ENCODE peak calls at places on chromosomes 11 and 22, in four cellular contexts. A, Z, Q and U are unnamed samples.

GRCh38 chr11:70255717-70256116 is 14.8 kb upstream of the PPFIA1 start:
- DNase-seq in A (no peak), Z (no peak), Q (no peak), U (no peak)

GRCh38 chr22:27220349-27220748 is 563.0 kb downstream of the MIAT start:
- DNase-seq in A (no peak), Z (no peak), Q (no peak), U (no peak)

GRCh38 chr11:15222777-15223176 is 108.1 kb downstream of the INSC start:
- DNase-seq in A (no peak), Z (no peak), Q (no peak), U (no peak)

GRCh38 chr22:49749885-49750510 is 77.7 kb downstream of the BRD1 start:
- DNase-seq in A (no peak), Z (no peak), Q (no peak), U (no peak)

GRCh38 chr22:27746918-27747317 is 54.6 kb downstream of the MN1 start:
- DNase-seq in A (no peak), Z (no peak), Q (no peak), U (no peak)

GRCh38 chr11:86738615-86739014 is 61.7 kb upstream of the PRSS23 start:
- DNase-seq in A (peak; percentile 15), Z (no peak), Q (no peak), U (no peak)

GRCh38 chr11:12824281-12825041 is 150.2 kb downstream of the TEAD1 start:
- DNase-seq in A (no peak), Z (no peak), Q (no peak), U (no peak)

GRCh38 chr22:31646186-31647019 is 15.6 kb downstream of the PISD start:
- DNase-seq in A (no peak), Z (no peak), Q (no peak), U (no peak)

GRCh38 chr11:117045196-117045595 is 53.0 kb downstream of the SIK3 start:
- DNase-seq in A (no peak), Z (no peak), Q (no peak), U (no peak)

GRCh38 chr11:19961225-19961624 is 199.1 kb downstream of the DBX1 start:
- DNase-seq in A (no peak), Z (no peak), Q (no peak), U (no peak)

GRCh38 chr11:134131628-134132244 is 62.9 kb downstream of the JAM3 start:
- DNase-seq in A (no peak), Z (no peak), Q (no peak), U (no peak)

GRCh38 chr11:8685306-8685705 is 2.7 kb downstream of the RPL27A start:
- DNase-seq in A (no peak), Z (no peak), Q (no peak), U (no peak)

GRCh38 chr22:38864361-38865191 is 7.4 kb downstream of the CBX6 start:
- DNase-seq in A (no peak), Z (no peak), Q (no peak), U (no peak)

GRCh38 chr11:102293873-102294601 is 23.2 kb upstream of the BIRC3 start:
- DNase-seq in A (no peak), Z (no peak), Q (peak; percentile 38), U (no peak)

GRCh38 chr11:18775492-18776292 is 15.9 kb downstream of the PTPN5 start:
- DNase-seq in A (peak; percentile 78), Z (peak; percentile 49), Q (peak; percentile 56), U (no peak)

GRCh38 chr11:131033151-131033651 is 116.9 kb upstream of the SNX19 start:
- DNase-seq in A (no peak), Z (no peak), Q (no peak), U (no peak)

GRCh38 chr11:70019576-70020011 is 58.5 kb upstream of the ANO1 start:
- DNase-seq in A (no peak), Z (no peak), Q (no peak), U (no peak)

GRCh38 chr11:118002541-118003019 is 16.4 kb downstream of the IL10RA start:
- DNase-seq in A (peak; percentile 44), Z (no peak), Q (peak; percentile 63), U (no peak)

GRCh38 chr11:12137005-12137690 is 26.8 kb downstream of the MICAL2 start:
- DNase-seq in A (no peak), Z (no peak), Q (no peak), U (no peak)

GRCh38 chr11:130606781-130607511 is 158.5 kb downstream of the ADAMTS15 start:
- DNase-seq in A (no peak), Z (no peak), Q (no peak), U (no peak)

GRCh38 chr11:77723024-77723423 is 85.4 kb upstream of the CLNS1A start:
- DNase-seq in A (no peak), Z (no peak), Q (no peak), U (no peak)

GRCh38 chr11:118918128-118918685 is 7.5 kb downstream of the BCL9L start:
- DNase-seq in A (peak; percentile 76), Z (no peak), Q (no peak), U (no peak)

GRCh38 chr11:131688056-131688693 is 317.8 kb downstream of the NTM start:
- DNase-seq in A (peak; percentile 87), Z (peak; percentile 92), Q (no peak), U (no peak)

GRCh38 chr22:16824718-16825687 is at the start of gene XKR3:
- DNase-seq in A (no peak), Z (no peak), Q (peak; percentile 74), U (peak; percentile 37)

GRCh38 chr11:120667281-120667680 is 155.7 kb downstream of the GRIK4 start:
- DNase-seq in A (no peak), Z (no peak), Q (no peak), U (no peak)

GRCh38 chr11:72446929-72447753 is 12.8 kb upstream of the CLPB start:
- DNase-seq in A (peak; percentile 45), Z (no peak), Q (peak; percentile 42), U (no peak)

GRCh38 chr22:23133922-23134321 is 7.9 kb downstream of the RSPH14 start:
- DNase-seq in A (peak; percentile 49), Z (no peak), Q (no peak), U (no peak)

GRCh38 chr11:124583827-124584226 is 14.0 kb downstream of the OR8A1 start:
- DNase-seq in A (no peak), Z (no peak), Q (no peak), U (no peak)

GRCh38 chr11:125376856-125377255 is 119.2 kb downstream of the FEZ1 start:
- DNase-seq in A (no peak), Z (no peak), Q (no peak), U (no peak)

GRCh38 chr22:36926309-36926708 is 12.9 kb downstream of the CSF2RB start:
- DNase-seq in A (no peak), Z (no peak), Q (no peak), U (no peak)

GRCh38 chr22:32389685-32390084 is 22.4 kb downstream of the RTCB start:
- DNase-seq in A (no peak), Z (no peak), Q (no peak), U (no peak)

GRCh38 chr11:59418151-59418550 is 8.1 kb downstream of the OR5A2 start:
- DNase-seq in A (no peak), Z (no peak), Q (no peak), U (no peak)

DNA sequence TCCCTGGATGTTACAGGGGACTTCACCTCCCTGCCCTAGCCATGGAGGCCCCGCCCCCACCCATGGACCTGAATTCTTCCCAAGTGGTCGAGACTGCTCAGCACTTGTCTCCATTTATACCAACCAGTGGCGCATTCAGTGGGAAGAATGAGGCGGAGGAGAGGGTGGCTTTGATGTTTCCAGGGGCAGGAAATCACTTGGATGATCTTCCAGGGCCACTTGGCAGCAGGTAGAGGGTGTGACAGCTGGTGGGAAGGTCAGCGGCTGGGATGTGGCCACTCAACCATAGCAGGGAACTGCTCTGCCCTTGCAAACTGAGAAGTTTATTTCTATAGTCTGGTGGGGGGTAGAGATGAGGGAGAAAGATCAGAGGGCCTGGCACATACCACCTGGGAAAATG is 155.2 kb upstream of the BLID start:
- DNase-seq in A (no peak), Z (no peak), Q (no peak), U (no peak)
- TF ChIP-seq SPI1 in A (no peak), Z (no peak), Q (no peak), U (no peak)

GRCh38 chr22:41596776-41597634 is 7.4 kb upstream of the PMM1 start:
- DNase-seq in A (peak; percentile 34), Z (no peak), Q (peak; percentile 61), U (no peak)
- TF ChIP-seq SPI1 in A (no peak), Z (no peak), Q (no peak), U (no peak)

GRCh38 chr11:112837162-112837826 is 123.9 kb upstream of the NCAM1 start:
- DNase-seq in A (no peak), Z (no peak), Q (no peak), U (no peak)
- TF ChIP-seq SPI1 in A (no peak), Z (no peak), Q (no peak), U (no peak)

GRCh38 chr11:47215366-47215925 is 672 bp downstream of the DDB2 start:
- DNase-seq in A (no peak), Z (no peak), Q (no peak), U (peak; percentile 32)

GRCh38 chr11:47213985-47214564 is 699 bp upstream of the DDB2 start:
- DNase-seq in A (no peak), Z (peak; percentile 65), Q (peak; percentile 96), U (peak; percentile 49)

GRCh38 chr11:47212938-47213337 is 1.8 kb upstream of the DDB2 start:
- DNase-seq in A (no peak), Z (no peak), Q (no peak), U (no peak)

GRCh38 chr11:47220401-47220821 is 5.6 kb downstream of the DDB2 start:
- DNase-seq in A (no peak), Z (no peak), Q (no peak), U (no peak)

GRCh38 chr11:47216141-47216798 is 1.5 kb downstream of the DDB2 start:
- DNase-seq in A (no peak), Z (no peak), Q (peak; percentile 43), U (peak; percentile 30)
- TF ChIP-seq SPI1 in A (no peak), Z (no peak), Q (no peak), U (no peak)

GRCh38 chr11:44559207-44559943 is 6.1 kb upstream of the CD82 start:
- DNase-seq in A (no peak), Z (no peak), Q (no peak), U (peak; percentile 85)

GRCh38 chr11:44557464-44557863 is 8.0 kb upstream of the CD82 start:
- DNase-seq in A (no peak), Z (no peak), Q (peak; percentile 47), U (no peak)

GRCh38 chr11:44561275-44561781 is 4.1 kb upstream of the CD82 start:
- DNase-seq in A (no peak), Z (no peak), Q (no peak), U (no peak)

GRCh38 chr11:44555031-44555800 is 10.2 kb upstream of the CD82 start:
- DNase-seq in A (no peak), Z (no peak), Q (no peak), U (no peak)

GRCh38 chr11:44556735-44557409 is 8.6 kb upstream of the CD82 start:
- DNase-seq in A (no peak), Z (no peak), Q (peak; percentile 52), U (peak; percentile 47)
- TF ChIP-seq SPI1 in A (no peak), Z (no peak), Q (no peak), U (no peak)

DNA sequence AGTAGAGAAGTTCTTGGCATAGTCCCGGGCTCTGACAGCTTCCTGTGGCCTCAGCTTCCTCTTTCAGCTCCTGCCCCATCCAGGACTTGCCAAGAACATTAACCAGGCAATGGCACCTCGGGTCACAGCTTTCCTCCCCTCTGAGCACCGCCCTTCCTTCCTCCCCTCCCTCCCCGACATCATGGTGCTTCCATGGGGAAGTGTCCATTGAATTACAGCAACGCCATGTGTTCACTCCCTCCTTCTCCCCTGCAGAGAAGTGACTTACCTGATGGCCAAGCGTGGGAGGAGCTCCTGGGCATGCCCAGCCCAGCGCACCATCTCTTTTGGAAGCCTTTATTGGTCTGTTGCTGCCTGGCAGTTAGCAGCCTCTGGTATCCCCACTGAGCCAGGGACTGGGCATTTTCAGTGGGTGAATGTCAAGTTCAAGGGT is 25.8 kb upstream of the DAGLA start:
- DNase-seq in A (no peak), Z (no peak), Q (peak; percentile 81), U (no peak)
- TF ChIP-seq SPI1 in A (no peak), Z (no peak), Q (peak; percentile 61), U (no peak)